ENCODE peak calls at places on chromosome 3, in four cellular contexts. S is endothelial cell, V is IMR-90, B is AG04449. Q is an unnamed sample.

GRCh38 chr3:61057491-61057890 is 193.8 kb downstream of the FHIT start:
- DNase-seq in S (no peak), V (no peak), B (no peak), Q (no peak)

GRCh38 chr3:45988100-45988761 is 7.4 kb downstream of the FYCO1 start:
- DNase-seq in S (no peak), V (no peak), B (no peak), Q (no peak)

GRCh38 chr3:47421741-47422649 is 41.2 kb downstream of the PTPN23 start:
- DNase-seq in S (no peak), V (no peak), B (no peak), Q (no peak)

GRCh38 chr3:178295257-178295912 is 240.9 kb upstream of the KCNMB2 start:
- DNase-seq in S (no peak), V (peak; percentile 50), B (peak; percentile 97), Q (no peak)

GRCh38 chr3:11721114-11721440 is 77.4 kb upstream of the VGLL4 start:
- DNase-seq in S (no peak), V (no peak), B (no peak), Q (no peak)

GRCh38 chr3:140342668-140343067 is 335.2 kb upstream of the TRIM42 start:
- DNase-seq in S (no peak), V (no peak), B (no peak), Q (no peak)

GRCh38 chr3:150737874-150738679 is 24.9 kb downstream of the SIAH2 start:
- DNase-seq in S (no peak), V (peak; percentile 48), B (no peak), Q (no peak)

GRCh38 chr3:119098620-119099222 is 47.2 kb upstream of the TEX55 start:
- DNase-seq in S (peak; percentile 33), V (peak; percentile 40), B (peak; percentile 2), Q (no peak)

GRCh38 chr3:71450985-71451560 is 132.5 kb downstream of the FOXP1 start:
- DNase-seq in S (no peak), V (peak; percentile 18), B (no peak), Q (no peak)

GRCh38 chr3:13482106-13482690 is 2.1 kb downstream of the HDAC11 start:
- DNase-seq in S (no peak), V (no peak), B (no peak), Q (no peak)

GRCh38 chr3:24503499-24504176 is 9.0 kb upstream of the THRB start:
- DNase-seq in S (no peak), V (no peak), B (no peak), Q (no peak)

GRCh38 chr3:69200384-69201068 is 78.1 kb upstream of the LMOD3 start:
- DNase-seq in S (no peak), V (peak; percentile 19), B (no peak), Q (no peak)

GRCh38 chr3:155079795-155080546 is at the start of gene MME:
- DNase-seq in S (peak; percentile 63), V (peak; percentile 73), B (no peak), Q (no peak)

GRCh38 chr3:130712718-130713423 is 33.8 kb downstream of the PIK3R4 start:
- DNase-seq in S (no peak), V (peak; percentile 43), B (no peak), Q (no peak)

GRCh38 chr3:45659661-45660566 is 29.3 kb upstream of the SACM1L start:
- DNase-seq in S (peak; percentile 57), V (peak; percentile 97), B (peak; percentile 74), Q (no peak)

GRCh38 chr3:172580680-172581079 is 57.5 kb upstream of the TNFSF10 start:
- DNase-seq in S (no peak), V (no peak), B (no peak), Q (no peak)

GRCh38 chr3:184559336-184559735 is 2.2 kb upstream of the EPHB3 start:
- DNase-seq in S (no peak), V (no peak), B (no peak), Q (no peak)

GRCh38 chr3:38004415-38005075 is 14.0 kb downstream of the VILL start:
- DNase-seq in S (peak; percentile 70), V (peak; percentile 59), B (no peak), Q (no peak)

GRCh38 chr3:165820685-165821123 is 16.5 kb downstream of the BCHE start:
- DNase-seq in S (no peak), V (no peak), B (no peak), Q (peak; percentile 10)

GRCh38 chr3:146342971-146343370 is 92.1 kb upstream of the PLSCR4 start:
- DNase-seq in S (no peak), V (peak; percentile 54), B (no peak), Q (no peak)

GRCh38 chr3:142947799-142948575 is 15.5 kb downstream of the PAQR9 start:
- DNase-seq in S (no peak), V (peak; percentile 6), B (no peak), Q (no peak)

GRCh38 chr3:109882144-109882543 is 544.8 kb upstream of the DPPA4 start:
- DNase-seq in S (no peak), V (no peak), B (no peak), Q (no peak)

GRCh38 chr3:188772886-188773285 is 398.9 kb upstream of the TPRG1 start:
- DNase-seq in S (no peak), V (peak; percentile 97), B (peak; percentile 66), Q (no peak)

GRCh38 chr3:5133689-5134088 is 11.6 kb downstream of the ARL8B start:
- DNase-seq in S (no peak), V (no peak), B (no peak), Q (no peak)

GRCh38 chr3:135992072-135992471 is 26.5 kb downstream of the PPP2R3A start:
- DNase-seq in S (no peak), V (peak; percentile 92), B (peak; percentile 54), Q (peak; percentile 23)

GRCh38 chr3:123559040-123559861 is 25.6 kb downstream of the HACD2 start:
- DNase-seq in S (peak; percentile 13), V (peak; percentile 64), B (no peak), Q (peak; percentile 9)

GRCh38 chr3:1798711-1799410 is 299.8 kb upstream of the CNTN4 start:
- DNase-seq in S (no peak), V (no peak), B (no peak), Q (no peak)

GRCh38 chr3:188465311-188465710 is 311.4 kb downstream of the LPP start:
- DNase-seq in S (no peak), V (no peak), B (no peak), Q (peak; percentile 92)

GRCh38 chr3:111032677-111033076 is 38.9 kb upstream of the NECTIN3 start:
- DNase-seq in S (no peak), V (peak; percentile 23), B (no peak), Q (no peak)

GRCh38 chr3:32734756-32735155 is 49.8 kb downstream of the CNOT10 start:
- DNase-seq in S (no peak), V (no peak), B (no peak), Q (no peak)

GRCh38 chr3:42214064-42214463 is 51.9 kb downstream of the CCK start:
- DNase-seq in S (no peak), V (no peak), B (no peak), Q (no peak)

GRCh38 chr3:127370906-127371305 is 83.1 kb upstream of the PRR20G start:
- DNase-seq in S (no peak), V (no peak), B (no peak), Q (no peak)

GRCh38 chr3:4684117-4684516 is 191.0 kb downstream of the ITPR1 start:
- DNase-seq in S (no peak), V (no peak), B (no peak), Q (no peak)

GRCh38 chr3:26915208-26915607 is 292.6 kb downstream of the LRRC3B start:
- DNase-seq in S (no peak), V (no peak), B (no peak), Q (no peak)

GRCh38 chr3:126127452-126127851 is 43.5 kb upstream of the SLC41A3 start:
- DNase-seq in S (no peak), V (no peak), B (no peak), Q (no peak)

GRCh38 chr3:106341090-106341489 is 472.3 kb upstream of the CBLB start:
- DNase-seq in S (no peak), V (peak; percentile 20), B (no peak), Q (no peak)

GRCh38 chr3:66144792-66145733 is 75.7 kb upstream of the SLC25A26 start:
- DNase-seq in S (no peak), V (peak; percentile 61), B (no peak), Q (peak; percentile 55)

GRCh38 chr3:94412966-94413720 is 350.3 kb downstream of the NSUN3 start:
- DNase-seq in S (no peak), V (no peak), B (no peak), Q (no peak)

DNA sequence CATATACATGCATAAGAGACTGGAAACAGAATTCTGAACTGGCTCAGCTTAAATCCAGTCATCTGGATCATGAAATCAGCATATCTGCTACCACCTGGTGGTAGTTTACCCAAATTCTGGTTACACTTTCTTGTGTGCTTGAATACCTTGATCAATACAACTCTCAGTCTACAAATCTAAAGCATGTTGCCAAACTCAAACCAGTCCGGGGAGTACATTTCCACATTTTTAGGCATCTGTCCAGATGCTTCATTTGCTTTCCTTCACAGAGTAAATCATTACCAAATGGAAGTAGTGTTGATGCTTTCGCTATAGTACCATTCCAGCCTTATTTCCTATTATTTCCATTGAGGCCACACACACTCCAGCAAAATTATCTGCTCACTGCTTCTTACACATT is 126.4 kb downstream of the P2RY1 start:
- DNase-seq in S (peak; percentile 31), V (peak; percentile 0), B (no peak), Q (no peak)
- TF ChIP-seq CTCF in S (peak; percentile 53), V (no peak), B (no peak), Q (peak; percentile 41)

DNA sequence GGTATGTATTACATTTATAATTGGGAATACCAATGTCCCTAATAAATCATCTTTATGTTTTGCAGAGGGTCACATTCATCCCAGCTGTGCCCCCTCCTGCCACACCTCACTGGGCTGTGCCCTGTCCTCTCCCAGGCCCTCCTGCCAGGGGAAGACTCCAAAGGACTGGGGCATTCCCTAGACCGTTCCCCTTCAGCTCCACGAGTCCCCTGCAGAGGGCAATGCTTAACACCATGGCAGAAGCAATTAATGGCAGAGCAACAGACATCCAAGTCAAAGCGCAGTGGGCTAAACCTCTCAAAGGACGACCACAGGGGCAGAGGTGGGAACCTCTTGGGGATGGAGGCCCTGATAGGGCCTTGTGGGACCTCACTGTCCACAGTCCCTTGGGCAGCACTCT is 71.3 kb upstream of the SEC13 start:
- DNase-seq in S (no peak), V (no peak), B (no peak), Q (no peak)
- TF ChIP-seq CTCF in S (no peak), V (peak; percentile 21), B (peak; percentile 6), Q (peak; percentile 29)

DNA sequence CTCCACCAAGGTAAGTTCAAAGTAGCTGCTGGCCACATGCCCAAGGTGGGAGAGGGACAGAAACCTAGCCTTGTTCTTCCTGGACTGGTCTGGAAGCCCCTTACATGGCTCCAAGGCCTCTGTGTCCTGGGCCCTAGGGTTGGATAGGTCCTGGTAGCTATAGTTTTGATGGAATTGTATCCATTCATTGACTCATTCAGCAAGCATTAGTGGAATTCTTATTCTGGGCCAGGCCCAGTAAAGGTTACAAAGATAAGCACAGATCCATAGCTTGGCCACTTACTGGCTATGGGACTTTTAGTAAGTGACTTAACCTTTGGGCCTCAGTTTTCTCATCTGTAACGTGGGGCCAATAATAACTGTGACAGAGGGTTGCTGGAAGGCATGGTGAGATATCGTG is 13.7 kb upstream of the DAG1 start:
- DNase-seq in S (no peak), V (peak; percentile 31), B (no peak), Q (no peak)
- TF ChIP-seq CTCF in S (no peak), V (no peak), B (no peak), Q (no peak)

GRCh38 chr3:63662500-63662899 is 10.0 kb downstream of the SNTN start:
- DNase-seq in S (no peak), V (no peak), B (no peak), Q (no peak)
- TF ChIP-seq CTCF in S (no peak), V (peak; percentile 10), B (no peak), Q (no peak)

Q was measured in retinal pigment epithelial cell.